ENCODE peak calls at places on chromosomes 12 and 14, in seven cellular contexts. C is HepG2, Y is HCT116, A is SK-N-SH, E is K562, S is GM12878, I is H1. B is an unnamed sample.

GRCh38 chr14:94636744-94637412 is 24.7 kb downstream of the SERPINA3 start:
- DNase-seq in C (peak), Y (peak), A (no peak), E (no peak), S (no peak), I (no peak), B (peak)

GRCh38 chr14:26621807-26622560 is 24.2 kb upstream of the NOVA1 start:
- DNase-seq in C (no peak), Y (no peak), A (no peak), E (no peak), S (no peak), I (no peak), B (no peak)

GRCh38 chr12:53961025-53961761 is 6.5 kb downstream of the HOXC12 start:
- DNase-seq in C (no peak), Y (no peak), A (peak), E (peak), S (no peak), I (no peak), B (no peak)

GRCh38 chr12:85983601-85984000 is 109.5 kb downstream of the NTS start:
- DNase-seq in C (no peak), Y (no peak), A (no peak), E (no peak), S (no peak), I (no peak), B (no peak)

GRCh38 chr12:32895688-32896437 is 714 bp downstream of the PKP2 start:
- DNase-seq in C (peak), Y (no peak), A (no peak), E (peak), S (no peak), I (peak), B (peak)

GRCh38 chr12:107320929-107321618 is 227.7 kb upstream of the CRY1 start:
- DNase-seq in C (no peak), Y (no peak), A (peak), E (no peak), S (no peak), I (peak), B (no peak)

GRCh38 chr14:105710119-105711057 is 184.0 kb downstream of the TMEM121 start:
- DNase-seq in C (no peak), Y (no peak), A (no peak), E (no peak), S (no peak), I (no peak), B (no peak)

GRCh38 chr12:102343361-102344121 is 136.8 kb downstream of the IGF1 start:
- DNase-seq in C (peak), Y (no peak), A (no peak), E (no peak), S (no peak), I (no peak), B (no peak)

GRCh38 chr12:13687633-13688032 is 293.8 kb downstream of the GRIN2B start:
- DNase-seq in C (no peak), Y (no peak), A (no peak), E (no peak), S (no peak), I (no peak), B (no peak)

GRCh38 chr12:52872644-52873384 is 24.0 kb upstream of the KRT78 start:
- DNase-seq in C (no peak), Y (no peak), A (no peak), E (no peak), S (no peak), I (no peak), B (no peak)

GRCh38 chr12:78208106-78208505 is 377.4 kb downstream of the NAV3 start:
- DNase-seq in C (no peak), Y (no peak), A (no peak), E (no peak), S (no peak), I (no peak), B (no peak)

GRCh38 chr12:78204926-78205325 is 374.2 kb downstream of the NAV3 start:
- DNase-seq in C (no peak), Y (no peak), A (no peak), E (no peak), S (no peak), I (no peak), B (no peak)

GRCh38 chr12:78210494-78210860 is 379.8 kb downstream of the NAV3 start:
- DNase-seq in C (no peak), Y (no peak), A (no peak), E (no peak), S (no peak), I (no peak), B (no peak)

GRCh38 chr12:78210894-78211302 is 380.2 kb downstream of the NAV3 start:
- DNase-seq in C (no peak), Y (no peak), A (no peak), E (no peak), S (no peak), I (no peak), B (peak)

DNA sequence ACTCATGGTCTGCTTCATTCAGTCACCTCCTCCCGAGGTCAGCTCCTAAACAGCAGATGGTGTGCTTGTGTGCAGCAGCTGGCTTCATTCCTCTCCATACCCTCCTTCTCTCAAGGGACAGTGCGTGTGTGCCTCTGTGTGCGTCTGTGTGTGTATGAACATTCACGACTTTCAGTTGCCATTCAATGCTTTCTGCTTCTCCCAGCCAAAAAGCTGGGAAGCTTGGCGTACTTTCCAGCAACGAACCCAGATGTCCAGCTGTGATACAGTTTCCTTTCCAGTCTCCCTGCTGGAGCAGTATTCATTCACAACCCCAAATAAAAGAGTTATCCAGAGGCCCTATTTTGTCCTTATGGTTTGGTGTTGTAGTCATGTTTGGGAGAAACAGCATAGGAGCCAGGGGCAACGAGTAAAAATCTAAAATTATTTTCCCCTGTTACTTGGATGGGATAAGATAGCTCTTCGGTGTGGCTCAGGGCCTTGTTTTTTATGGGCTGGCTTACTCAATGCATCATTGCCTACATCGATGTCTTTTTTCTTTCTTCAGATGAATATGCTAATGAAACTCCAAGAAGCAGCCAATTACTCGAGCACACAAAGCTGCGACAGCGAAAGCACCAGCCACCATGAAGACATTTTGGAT is 379.3 kb downstream of the NAV3 start:
- DNase-seq in C (no peak), Y (no peak), A (no peak), E (no peak), S (no peak), I (no peak), B (peak)
- TF ChIP-seq JUND in C (no peak), Y (no peak), A (no peak), E (no peak), S (no peak), I (no peak), B (no peak)

DNA sequence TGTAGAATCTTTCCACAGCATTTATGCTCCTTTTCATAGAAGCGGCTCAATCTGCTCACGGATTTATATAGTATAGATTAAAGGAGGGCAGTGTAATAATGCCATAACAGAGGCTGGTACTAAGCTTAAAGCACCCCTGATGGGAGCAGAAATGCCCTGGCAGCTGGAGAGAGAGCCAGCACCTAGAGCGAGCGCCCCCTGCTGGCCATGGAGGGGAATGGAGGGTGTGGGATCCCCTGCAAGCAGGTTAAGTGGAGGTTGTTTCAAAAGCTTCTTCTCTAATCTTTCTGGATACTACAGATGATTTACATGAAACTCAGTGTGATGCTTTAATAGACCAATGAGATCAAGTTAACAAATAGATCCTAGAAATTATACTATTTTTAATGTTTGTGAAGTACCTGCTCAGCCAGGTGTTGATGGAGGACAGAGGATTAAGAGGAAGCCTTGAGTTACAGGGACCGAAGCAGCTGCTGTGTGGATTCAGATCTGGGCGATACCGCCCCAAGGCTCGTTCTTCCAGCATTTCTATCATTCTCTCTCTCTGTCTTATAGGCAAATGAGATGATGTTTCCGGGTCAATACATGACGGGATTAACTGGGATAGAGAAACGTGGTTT is 1519.3 kb upstream of the TMEM132C start:
- DNase-seq in C (peak), Y (peak), A (peak), E (peak), S (no peak), I (peak), B (peak)
- TF ChIP-seq JUND in C (no peak), Y (no peak), A (no peak), E (no peak), S (no peak), I (no peak), B (no peak)

DNA sequence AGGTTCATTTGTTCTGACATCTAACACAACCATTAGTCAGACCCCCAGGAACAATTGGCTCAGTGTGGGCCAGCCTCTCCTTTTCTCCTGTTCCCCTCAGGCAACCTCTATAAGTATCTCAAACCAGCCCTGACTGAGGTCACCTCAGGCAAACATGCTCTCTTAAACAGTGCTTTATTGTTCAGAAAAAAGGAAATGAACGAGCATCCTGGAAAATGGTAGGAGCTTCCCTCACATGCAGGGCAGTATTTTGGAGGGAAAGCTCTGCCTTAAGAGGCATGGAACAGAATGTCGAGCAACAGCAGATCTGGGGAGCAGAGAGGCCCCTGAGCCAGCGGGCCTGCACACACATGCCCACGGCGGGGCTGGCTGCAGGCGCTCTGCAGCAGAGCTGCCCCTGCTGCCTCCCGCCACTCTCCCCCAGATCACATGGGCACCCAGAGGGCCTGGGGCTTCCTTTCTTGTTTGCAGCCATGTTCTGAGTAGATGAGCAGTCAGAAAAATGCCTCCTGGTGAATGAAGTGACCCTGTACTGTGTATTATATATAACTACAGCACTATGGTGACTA is 42.0 kb downstream of the MOK start:
- DNase-seq in C (peak), Y (peak), A (peak), E (no peak), S (no peak), I (peak), B (no peak)
- TF ChIP-seq JUND in C (no peak), Y (no peak), A (no peak), E (no peak), S (no peak), I (no peak), B (no peak)

GRCh38 chr12:6635375-6635855 is 344 bp downstream of the LPAR5 start:
- DNase-seq in C (no peak), Y (no peak), A (peak), E (peak), S (no peak), I (no peak), B (no peak)
- TF ChIP-seq JUND in C (no peak), Y (no peak), A (no peak), E (no peak), S (peak), I (no peak), B (no peak)

GRCh38 chr12:115296613-115297012 is 612.6 kb upstream of the TBX3 start:
- DNase-seq in C (no peak), Y (no peak), A (no peak), E (no peak), S (no peak), I (no peak), B (no peak)
- TF ChIP-seq JUND in C (no peak), Y (no peak), A (no peak), E (no peak), S (no peak), I (no peak), B (no peak)